ENCODE peak calls at places on chromosomes 7 and 10, in four cellular contexts. One of them, this sample, is unnamed.

GRCh38 chr10:24435374-24435773 is 226.4 kb downstream of the KIAA1217 start:
- DNase-seq in A549: no peak
- DNase-seq in GM12878: no peak
- DNase-seq in HepG2: no peak
- DNase-seq in this sample: peak

GRCh38 chr10:60425392-60426110 is 35.9 kb upstream of the ANK3 start:
- DNase-seq in A549: no peak
- DNase-seq in GM12878: no peak
- DNase-seq in HepG2: no peak
- DNase-seq in this sample: peak

GRCh38 chr7:98238976-98239375 is 13.1 kb downstream of the TECPR1 start:
- DNase-seq in A549: no peak
- DNase-seq in GM12878: no peak
- DNase-seq in HepG2: no peak
- DNase-seq in this sample: peak

GRCh38 chr10:126723226-126723625 is 52.7 kb upstream of the C10orf90 start:
- DNase-seq in A549: no peak
- DNase-seq in GM12878: no peak
- DNase-seq in HepG2: no peak
- DNase-seq in this sample: no peak

GRCh38 chr7:137846588-137847417 is at the start of gene DGKI:
- DNase-seq in A549: no peak
- DNase-seq in GM12878: no peak
- DNase-seq in HepG2: no peak
- DNase-seq in this sample: no peak

GRCh38 chr10:113080061-113080460 is 130.0 kb downstream of the TCF7L2 start:
- DNase-seq in A549: no peak
- DNase-seq in GM12878: no peak
- DNase-seq in HepG2: no peak
- DNase-seq in this sample: no peak

GRCh38 chr10:32357056-32357735 is 10.2 kb upstream of the EPC1 start:
- DNase-seq in A549: no peak
- DNase-seq in GM12878: no peak
- DNase-seq in HepG2: no peak
- DNase-seq in this sample: no peak

GRCh38 chr7:7176421-7177043 is 5.8 kb upstream of the C1GALT1 start:
- DNase-seq in A549: peak
- DNase-seq in GM12878: no peak
- DNase-seq in HepG2: peak
- DNase-seq in this sample: peak

GRCh38 chr10:45596556-45596955 is 76.0 kb downstream of the ZFAND4 start:
- DNase-seq in A549: no peak
- DNase-seq in GM12878: no peak
- DNase-seq in HepG2: no peak
- DNase-seq in this sample: no peak

GRCh38 chr7:154794147-154794780 is 208.7 kb downstream of the PAXIP1 start:
- DNase-seq in A549: no peak
- DNase-seq in GM12878: no peak
- DNase-seq in HepG2: no peak
- DNase-seq in this sample: no peak

GRCh38 chr7:65387893-65388292 is 14.2 kb downstream of the ZNF92 start:
- DNase-seq in A549: no peak
- DNase-seq in GM12878: peak
- DNase-seq in HepG2: no peak
- DNase-seq in this sample: no peak

GRCh38 chr7:114087674-114088539 is 169.1 kb upstream of the PPP1R3A start:
- DNase-seq in A549: no peak
- DNase-seq in GM12878: no peak
- DNase-seq in HepG2: no peak
- DNase-seq in this sample: no peak

GRCh38 chr10:76559889-76560215 is 1077.8 kb downstream of the KCNMA1 start:
- DNase-seq in A549: no peak
- DNase-seq in GM12878: no peak
- DNase-seq in HepG2: no peak
- DNase-seq in this sample: peak

GRCh38 chr10:77075916-77076315 is 561.7 kb downstream of the KCNMA1 start:
- DNase-seq in A549: no peak
- DNase-seq in GM12878: no peak
- DNase-seq in HepG2: no peak
- DNase-seq in this sample: no peak

GRCh38 chr10:88401671-88402347 is 181.3 kb downstream of the RNLS start:
- DNase-seq in A549: no peak
- DNase-seq in GM12878: no peak
- DNase-seq in HepG2: no peak
- DNase-seq in this sample: peak

GRCh38 chr7:52708846-52709245 is 326.6 kb upstream of the POM121L12 start:
- DNase-seq in A549: no peak
- DNase-seq in GM12878: no peak
- DNase-seq in HepG2: no peak
- DNase-seq in this sample: no peak

GRCh38 chr7:84154991-84155781 is 39.4 kb downstream of the SEMA3A start:
- DNase-seq in A549: no peak
- DNase-seq in GM12878: no peak
- DNase-seq in HepG2: no peak
- DNase-seq in this sample: no peak

GRCh38 chr10:49168821-49169495 is 19.2 kb downstream of the TMEM273 start:
- DNase-seq in A549: no peak
- DNase-seq in GM12878: no peak
- DNase-seq in HepG2: no peak
- DNase-seq in this sample: peak
- TF ChIP-seq USF2 in A549: no peak
- TF ChIP-seq USF2 in GM12878: no peak
- TF ChIP-seq USF2 in HepG2: no peak
- TF ChIP-seq USF2 in this sample: no peak

DNA sequence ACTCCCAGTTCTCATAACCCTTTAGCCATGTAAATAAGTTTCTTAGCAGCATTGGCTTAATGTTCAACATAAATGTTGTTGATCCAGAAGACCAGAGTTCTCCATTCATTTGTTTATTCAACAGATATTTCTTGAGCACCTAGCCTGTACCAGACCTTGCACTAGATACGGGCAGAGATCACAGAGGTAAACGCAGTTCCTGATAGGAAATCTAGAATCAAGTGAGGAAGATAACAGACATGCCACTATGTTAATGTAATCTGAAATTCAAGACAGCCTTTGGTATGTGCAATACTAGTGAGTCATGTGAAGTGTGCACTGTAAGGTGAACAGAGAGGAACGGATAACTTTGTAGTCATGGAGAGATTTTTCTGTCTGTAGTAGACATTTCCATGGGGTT is 3.0 kb downstream of the BUB3 start:
- DNase-seq in A549: no peak
- DNase-seq in GM12878: no peak
- DNase-seq in HepG2: peak
- DNase-seq in this sample: peak
- H3K4me2 ChIP-seq in A549: peak
- H3K4me2 ChIP-seq in GM12878: peak
- H3K4me2 ChIP-seq in HepG2: peak
- H3K4me2 ChIP-seq in this sample: peak

GRCh38 chr7:88218836-88219605 is 817 bp downstream of the SRI start:
- DNase-seq in A549: peak
- DNase-seq in GM12878: peak
- DNase-seq in HepG2: no peak
- DNase-seq in this sample: peak
- TF ChIP-seq USF2 in A549: no peak
- TF ChIP-seq USF2 in GM12878: no peak
- TF ChIP-seq USF2 in HepG2: no peak
- TF ChIP-seq USF2 in this sample: no peak

GRCh38 chr7:152924238-152924637 is 164.7 kb downstream of the ACTR3B start:
- DNase-seq in A549: no peak
- DNase-seq in GM12878: no peak
- DNase-seq in HepG2: no peak
- DNase-seq in this sample: no peak
- H3K4me2 ChIP-seq in A549: no peak
- H3K4me2 ChIP-seq in GM12878: no peak
- H3K4me2 ChIP-seq in HepG2: no peak
- H3K4me2 ChIP-seq in this sample: no peak

GRCh38 chr7:129911790-129912189 is 41.0 kb downstream of the UBE2H start:
- DNase-seq in A549: no peak
- DNase-seq in GM12878: no peak
- DNase-seq in HepG2: no peak
- DNase-seq in this sample: peak
- TF ChIP-seq USF2 in A549: no peak
- TF ChIP-seq USF2 in GM12878: no peak
- TF ChIP-seq USF2 in HepG2: no peak
- TF ChIP-seq USF2 in this sample: no peak

This sample was measured in IMR-90.